ENCODE peak calls at places on chromosome 16, in nine cellular contexts. One of them, this sample, is unnamed.

GRCh38 chr16:58421529-58421928 is 29.3 kb downstream of the GINS3 start:
- DNase-seq in anterior cingulate cortex: no peak
- DNase-seq in progenitor cell of endocrine pancreas: no peak
- DNase-seq in small intestine: no peak
- DNase-seq in HepG2: no peak
- DNase-seq in iPS-NIHi11: no peak
- DNase-seq in NCI-H2081: no peak
- DNase-seq in T-helper 1 cell: no peak
- DNase-seq in OCI-LY7: no peak
- DNase-seq in this sample: no peak

GRCh38 chr16:48909231-48909630 is 299.3 kb upstream of the N4BP1 start:
- DNase-seq in T-helper 1 cell: no peak
- DNase-seq in iPS-NIHi11: no peak
- DNase-seq in anterior cingulate cortex: no peak
- DNase-seq in OCI-LY7: no peak
- DNase-seq in HepG2: no peak
- DNase-seq in small intestine: no peak
- DNase-seq in NCI-H2081: no peak
- DNase-seq in progenitor cell of endocrine pancreas: no peak
- DNase-seq in this sample: no peak

GRCh38 chr16:56675685-56676210 is 6.1 kb downstream of the MT1H start:
- DNase-seq in progenitor cell of endocrine pancreas: no peak
- DNase-seq in OCI-LY7: no peak
- DNase-seq in NCI-H2081: no peak
- DNase-seq in anterior cingulate cortex: no peak
- DNase-seq in small intestine: peak
- DNase-seq in HepG2: no peak
- DNase-seq in iPS-NIHi11: no peak
- DNase-seq in T-helper 1 cell: no peak
- DNase-seq in this sample: no peak

GRCh38 chr16:81661082-81661481 is 118.0 kb upstream of the PLCG2 start:
- DNase-seq in OCI-LY7: no peak
- DNase-seq in NCI-H2081: no peak
- DNase-seq in T-helper 1 cell: no peak
- DNase-seq in iPS-NIHi11: no peak
- DNase-seq in anterior cingulate cortex: no peak
- DNase-seq in progenitor cell of endocrine pancreas: no peak
- DNase-seq in small intestine: no peak
- DNase-seq in HepG2: no peak
- DNase-seq in this sample: no peak

GRCh38 chr16:84448444-84448843 is 56.0 kb downstream of the MEAK7 start:
- DNase-seq in small intestine: no peak
- DNase-seq in OCI-LY7: no peak
- DNase-seq in progenitor cell of endocrine pancreas: no peak
- DNase-seq in T-helper 1 cell: no peak
- DNase-seq in HepG2: no peak
- DNase-seq in NCI-H2081: no peak
- DNase-seq in anterior cingulate cortex: no peak
- DNase-seq in iPS-NIHi11: no peak
- DNase-seq in this sample: no peak

GRCh38 chr16:83953796-83954576 is 946 bp downstream of the OSGIN1 start:
- DNase-seq in NCI-H2081: peak
- DNase-seq in OCI-LY7: peak
- DNase-seq in iPS-NIHi11: no peak
- DNase-seq in small intestine: peak
- DNase-seq in T-helper 1 cell: no peak
- DNase-seq in progenitor cell of endocrine pancreas: no peak
- DNase-seq in HepG2: peak
- DNase-seq in anterior cingulate cortex: no peak
- DNase-seq in this sample: peak

GRCh38 chr16:50501986-50502615 is 46.1 kb upstream of the NKD1 start:
- DNase-seq in NCI-H2081: no peak
- DNase-seq in OCI-LY7: no peak
- DNase-seq in T-helper 1 cell: no peak
- DNase-seq in iPS-NIHi11: no peak
- DNase-seq in anterior cingulate cortex: no peak
- DNase-seq in HepG2: no peak
- DNase-seq in progenitor cell of endocrine pancreas: no peak
- DNase-seq in small intestine: no peak
- DNase-seq in this sample: no peak

GRCh38 chr16:85595299-85595661 is 17.8 kb upstream of the GSE1 start:
- DNase-seq in NCI-H2081: no peak
- DNase-seq in HepG2: no peak
- DNase-seq in small intestine: no peak
- DNase-seq in OCI-LY7: no peak
- DNase-seq in progenitor cell of endocrine pancreas: no peak
- DNase-seq in iPS-NIHi11: no peak
- DNase-seq in T-helper 1 cell: no peak
- DNase-seq in anterior cingulate cortex: no peak
- DNase-seq in this sample: no peak

GRCh38 chr16:25709182-25709581 is 17.4 kb downstream of the HS3ST4 start:
- DNase-seq in anterior cingulate cortex: no peak
- DNase-seq in small intestine: no peak
- DNase-seq in OCI-LY7: no peak
- DNase-seq in iPS-NIHi11: peak
- DNase-seq in progenitor cell of endocrine pancreas: no peak
- DNase-seq in NCI-H2081: no peak
- DNase-seq in T-helper 1 cell: no peak
- DNase-seq in HepG2: no peak
- DNase-seq in this sample: no peak

GRCh38 chr16:85302018-85302847 is 190.0 kb upstream of the CIBAR2 start:
- DNase-seq in NCI-H2081: no peak
- DNase-seq in OCI-LY7: no peak
- DNase-seq in anterior cingulate cortex: no peak
- DNase-seq in small intestine: peak
- DNase-seq in T-helper 1 cell: no peak
- DNase-seq in iPS-NIHi11: peak
- DNase-seq in progenitor cell of endocrine pancreas: no peak
- DNase-seq in HepG2: no peak
- DNase-seq in this sample: peak

GRCh38 chr16:50505714-50506542 is 42.3 kb upstream of the NKD1 start:
- DNase-seq in anterior cingulate cortex: no peak
- DNase-seq in OCI-LY7: no peak
- DNase-seq in HepG2: peak
- DNase-seq in small intestine: no peak
- DNase-seq in NCI-H2081: no peak
- DNase-seq in iPS-NIHi11: peak
- DNase-seq in progenitor cell of endocrine pancreas: no peak
- DNase-seq in T-helper 1 cell: no peak
- DNase-seq in this sample: peak

GRCh38 chr16:25135239-25135878 is 23.8 kb downstream of the LCMT1 start:
- DNase-seq in progenitor cell of endocrine pancreas: no peak
- DNase-seq in anterior cingulate cortex: no peak
- DNase-seq in T-helper 1 cell: no peak
- DNase-seq in OCI-LY7: no peak
- DNase-seq in NCI-H2081: peak
- DNase-seq in small intestine: peak
- DNase-seq in HepG2: peak
- DNase-seq in iPS-NIHi11: no peak
- DNase-seq in this sample: no peak

GRCh38 chr16:11613381-11614303 is 26.9 kb upstream of the LITAF start:
- DNase-seq in HepG2: peak
- DNase-seq in T-helper 1 cell: no peak
- DNase-seq in small intestine: peak
- DNase-seq in progenitor cell of endocrine pancreas: no peak
- DNase-seq in anterior cingulate cortex: peak
- DNase-seq in NCI-H2081: no peak
- DNase-seq in iPS-NIHi11: no peak
- DNase-seq in OCI-LY7: peak
- DNase-seq in this sample: peak

GRCh38 chr16:69448470-69449193 is 24.2 kb downstream of the CYB5B start:
- DNase-seq in OCI-LY7: no peak
- DNase-seq in iPS-NIHi11: no peak
- DNase-seq in progenitor cell of endocrine pancreas: no peak
- DNase-seq in small intestine: peak
- DNase-seq in HepG2: no peak
- DNase-seq in anterior cingulate cortex: no peak
- DNase-seq in T-helper 1 cell: no peak
- DNase-seq in NCI-H2081: peak
- DNase-seq in this sample: no peak

GRCh38 chr16:85688586-85689284 is at the start of gene GINS2:
- DNase-seq in OCI-LY7: peak
- DNase-seq in anterior cingulate cortex: peak
- DNase-seq in HepG2: peak
- DNase-seq in iPS-NIHi11: peak
- DNase-seq in NCI-H2081: peak
- DNase-seq in T-helper 1 cell: peak
- DNase-seq in small intestine: peak
- DNase-seq in progenitor cell of endocrine pancreas: peak
- DNase-seq in this sample: peak

GRCh38 chr16:56869513-56870270 is 4.7 kb downstream of the SLC12A3 start:
- DNase-seq in NCI-H2081: no peak
- DNase-seq in OCI-LY7: peak
- DNase-seq in progenitor cell of endocrine pancreas: no peak
- DNase-seq in small intestine: no peak
- DNase-seq in T-helper 1 cell: no peak
- DNase-seq in iPS-NIHi11: peak
- DNase-seq in HepG2: peak
- DNase-seq in anterior cingulate cortex: no peak
- DNase-seq in this sample: no peak

GRCh38 chr16:78489072-78489471 is 389.6 kb downstream of the WWOX start:
- DNase-seq in T-helper 1 cell: no peak
- DNase-seq in progenitor cell of endocrine pancreas: no peak
- DNase-seq in iPS-NIHi11: no peak
- DNase-seq in NCI-H2081: no peak
- DNase-seq in small intestine: no peak
- DNase-seq in anterior cingulate cortex: no peak
- DNase-seq in OCI-LY7: no peak
- DNase-seq in HepG2: no peak
- DNase-seq in this sample: no peak

GRCh38 chr16:53045554-53046250 is 7.0 kb downstream of the CHD9NB start:
- DNase-seq in HepG2: no peak
- DNase-seq in OCI-LY7: no peak
- DNase-seq in anterior cingulate cortex: no peak
- DNase-seq in NCI-H2081: peak
- DNase-seq in T-helper 1 cell: no peak
- DNase-seq in small intestine: peak
- DNase-seq in progenitor cell of endocrine pancreas: no peak
- DNase-seq in iPS-NIHi11: no peak
- DNase-seq in this sample: no peak

GRCh38 chr16:2156025-2156848 is 655 bp downstream of the TRAF7 start:
- DNase-seq in iPS-NIHi11: no peak
- DNase-seq in progenitor cell of endocrine pancreas: no peak
- DNase-seq in T-helper 1 cell: no peak
- DNase-seq in HepG2: peak
- DNase-seq in anterior cingulate cortex: no peak
- DNase-seq in OCI-LY7: peak
- DNase-seq in small intestine: peak
- DNase-seq in NCI-H2081: no peak
- DNase-seq in this sample: peak

GRCh38 chr16:80107900-80108299 is 432.9 kb upstream of the DYNLRB2 start:
- DNase-seq in anterior cingulate cortex: no peak
- DNase-seq in T-helper 1 cell: no peak
- DNase-seq in small intestine: no peak
- DNase-seq in HepG2: no peak
- DNase-seq in iPS-NIHi11: no peak
- DNase-seq in NCI-H2081: no peak
- DNase-seq in OCI-LY7: no peak
- DNase-seq in progenitor cell of endocrine pancreas: no peak
- DNase-seq in this sample: no peak

GRCh38 chr16:63323055-63323454 is 1286.8 kb upstream of the CDH8 start:
- DNase-seq in HepG2: no peak
- DNase-seq in progenitor cell of endocrine pancreas: no peak
- DNase-seq in iPS-NIHi11: no peak
- DNase-seq in small intestine: no peak
- DNase-seq in T-helper 1 cell: no peak
- DNase-seq in NCI-H2081: no peak
- DNase-seq in OCI-LY7: no peak
- DNase-seq in anterior cingulate cortex: no peak
- DNase-seq in this sample: no peak

GRCh38 chr16:8173111-8173644 is 417.1 kb downstream of the TMEM114 start:
- DNase-seq in iPS-NIHi11: peak
- DNase-seq in anterior cingulate cortex: peak
- DNase-seq in NCI-H2081: peak
- DNase-seq in progenitor cell of endocrine pancreas: peak
- DNase-seq in OCI-LY7: peak
- DNase-seq in small intestine: peak
- DNase-seq in T-helper 1 cell: no peak
- DNase-seq in HepG2: peak
- DNase-seq in this sample: peak

GRCh38 chr16:85123891-85124635 is 11.8 kb upstream of the CIBAR2 start:
- DNase-seq in OCI-LY7: no peak
- DNase-seq in anterior cingulate cortex: peak
- DNase-seq in iPS-NIHi11: no peak
- DNase-seq in T-helper 1 cell: no peak
- DNase-seq in NCI-H2081: no peak
- DNase-seq in HepG2: no peak
- DNase-seq in small intestine: no peak
- DNase-seq in progenitor cell of endocrine pancreas: no peak
- DNase-seq in this sample: peak

GRCh38 chr16:49755291-49755611 is 100.7 kb downstream of the ZNF423 start:
- DNase-seq in iPS-NIHi11: peak
- DNase-seq in OCI-LY7: no peak
- DNase-seq in small intestine: peak
- DNase-seq in T-helper 1 cell: no peak
- DNase-seq in progenitor cell of endocrine pancreas: no peak
- DNase-seq in NCI-H2081: no peak
- DNase-seq in anterior cingulate cortex: no peak
- DNase-seq in HepG2: no peak
- DNase-seq in this sample: peak